ENCODE peak calls at places on chromosome 16, in six cellular contexts. J is SK-N-SH, R is GM12864, E is sigmoid colon, T is Calu3, S is uterus. A is an unnamed sample.

GRCh38 chr16:89744813-89745212 is 23.5 kb downstream of the ZNF276 start:
- DNase-seq in J (no peak), R (no peak), E (no peak), T (no peak), S (no peak), A (no peak)

GRCh38 chr16:28623172-28623711 is 13.4 kb upstream of the SULT1A1 start:
- DNase-seq in J (no peak), R (no peak), E (no peak), T (peak), S (no peak), A (no peak)

GRCh38 chr16:77171750-77172635 is 19.0 kb upstream of the MON1B start:
- DNase-seq in J (peak), R (peak), E (no peak), T (peak), S (peak), A (peak)

GRCh38 chr16:70151391-70151790 is 22.2 kb upstream of the CLEC18C start:
- DNase-seq in J (no peak), R (no peak), E (no peak), T (no peak), S (no peak), A (no peak)

GRCh38 chr16:87240211-87241134 is 76.7 kb downstream of the C16orf95 start:
- DNase-seq in J (peak), R (no peak), E (no peak), T (no peak), S (no peak), A (no peak)

GRCh38 chr16:86244188-86244587 is 266.1 kb upstream of the FOXF1 start:
- DNase-seq in J (no peak), R (no peak), E (no peak), T (no peak), S (no peak), A (no peak)

GRCh38 chr16:63018581-63019223 is 982.5 kb upstream of the CDH8 start:
- DNase-seq in J (no peak), R (no peak), E (no peak), T (no peak), S (no peak), A (no peak)

GRCh38 chr16:87897563-87898505 is 28.5 kb upstream of the SLC7A5 start:
- DNase-seq in J (no peak), R (no peak), E (no peak), T (no peak), S (no peak), A (no peak)

GRCh38 chr16:3637371-3637923 is 17.0 kb upstream of the DNASE1 start:
- DNase-seq in J (peak), R (no peak), E (peak), T (no peak), S (no peak), A (peak)

GRCh38 chr16:24834459-24835335 is 11.1 kb upstream of the SLC5A11 start:
- DNase-seq in J (peak), R (no peak), E (peak), T (peak), S (no peak), A (peak)

GRCh38 chr16:3148256-3149192 is 13.7 kb downstream of the ZNF213 start:
- DNase-seq in J (no peak), R (no peak), E (no peak), T (no peak), S (no peak), A (no peak)

GRCh38 chr16:27798241-27798640 is 248.3 kb downstream of the KATNIP start:
- DNase-seq in J (no peak), R (no peak), E (no peak), T (no peak), S (no peak), A (no peak)

GRCh38 chr16:19704321-19705130 is 13.5 kb downstream of the KNOP1 start:
- DNase-seq in J (no peak), R (no peak), E (peak), T (no peak), S (no peak), A (no peak)

GRCh38 chr16:69240336-69240735 is 53.4 kb downstream of the SNTB2 start:
- DNase-seq in J (no peak), R (no peak), E (no peak), T (no peak), S (no peak), A (no peak)

GRCh38 chr16:89071686-89072182 is 21.9 kb upstream of the ACSF3 start:
- DNase-seq in J (peak), R (no peak), E (no peak), T (no peak), S (no peak), A (no peak)

GRCh38 chr16:45454-45853 is 8.0 kb downstream of the POLR3K start:
- DNase-seq in J (no peak), R (no peak), E (no peak), T (no peak), S (no peak), A (no peak)

GRCh38 chr16:89741342-89742014 is 20.1 kb downstream of the ZNF276 start:
- DNase-seq in J (no peak), R (no peak), E (no peak), T (no peak), S (no peak), A (no peak)

GRCh38 chr16:73054131-73054496 is 6.2 kb upstream of the ZFHX3 start:
- DNase-seq in J (peak), R (no peak), E (peak), T (no peak), S (no peak), A (no peak)

GRCh38 chr16:72947379-72948237 is 100.3 kb downstream of the ZFHX3 start:
- DNase-seq in J (peak), R (no peak), E (no peak), T (no peak), S (no peak), A (no peak)

GRCh38 chr16:66150691-66151090 is 215.8 kb upstream of the CDH5 start:
- DNase-seq in J (no peak), R (peak), E (no peak), T (no peak), S (peak), A (no peak)

GRCh38 chr16:54284319-54284930 is 2.2 kb downstream of the IRX3 start:
- DNase-seq in J (peak), R (no peak), E (no peak), T (peak), S (no peak), A (peak)

GRCh38 chr16:27389272-27389961 is 12.6 kb upstream of the IL21R start:
- DNase-seq in J (no peak), R (peak), E (no peak), T (no peak), S (no peak), A (no peak)

GRCh38 chr16:27374231-27374793 is 27.7 kb upstream of the IL21R start:
- DNase-seq in J (no peak), R (no peak), E (no peak), T (no peak), S (no peak), A (no peak)

GRCh38 chr16:30407794-30408534 is 558 bp downstream of the ZNF771 start:
- DNase-seq in J (no peak), R (no peak), E (no peak), T (no peak), S (no peak), A (no peak)

GRCh38 chr16:55331648-55332185 is 7.7 kb downstream of the IRX6 start:
- DNase-seq in J (no peak), R (no peak), E (no peak), T (no peak), S (no peak), A (no peak)

GRCh38 chr16:87634411-87634810 is 32.1 kb downstream of the JPH3 start:
- DNase-seq in J (peak), R (no peak), E (no peak), T (no peak), S (no peak), A (no peak)

GRCh38 chr16:1822801-1823200 is 3.8 kb downstream of the HAGH start:
- DNase-seq in J (no peak), R (no peak), E (no peak), T (no peak), S (no peak), A (no peak)

GRCh38 chr16:1825381-1825863 is 1.2 kb downstream of the HAGH start:
- DNase-seq in J (no peak), R (no peak), E (no peak), T (no peak), S (no peak), A (no peak)

GRCh38 chr16:1825864-1826690 is 548 bp downstream of the HAGH start:
- DNase-seq in J (peak), R (no peak), E (no peak), T (peak), S (no peak), A (peak)

GRCh38 chr16:1821861-1822611 is 4.6 kb downstream of the HAGH start:
- DNase-seq in J (no peak), R (no peak), E (no peak), T (no peak), S (no peak), A (no peak)

GRCh38 chr16:1823821-1824220 is 2.8 kb downstream of the HAGH start:
- DNase-seq in J (no peak), R (no peak), E (no peak), T (peak), S (no peak), A (peak)
- TF ChIP-seq CTCF in J (peak), R (peak), E (no peak), T (no peak), S (no peak), A (no peak)

GRCh38 chr16:9645911-9646310 is 536.3 kb downstream of the GRIN2A start:
- DNase-seq in J (no peak), R (no peak), E (no peak), T (no peak), S (no peak), A (no peak)

GRCh38 chr16:9650284-9650683 is 531.9 kb downstream of the GRIN2A start:
- DNase-seq in J (no peak), R (no peak), E (no peak), T (no peak), S (no peak), A (no peak)

GRCh38 chr16:9644258-9644657 is 538.0 kb downstream of the GRIN2A start:
- DNase-seq in J (no peak), R (no peak), E (no peak), T (no peak), S (no peak), A (no peak)

GRCh38 chr16:9647981-9648701 is 534.1 kb downstream of the GRIN2A start:
- DNase-seq in J (peak), R (no peak), E (no peak), T (peak), S (no peak), A (peak)
- TF ChIP-seq CTCF in J (peak), R (peak), E (peak), T (peak), S (peak), A (peak)

GRCh38 chr16:47617732-47618131 is 156.6 kb downstream of the PHKB start:
- DNase-seq in J (no peak), R (no peak), E (no peak), T (no peak), S (no peak), A (no peak)

GRCh38 chr16:47613251-47613650 is 152.1 kb downstream of the PHKB start:
- DNase-seq in J (no peak), R (no peak), E (no peak), T (no peak), S (no peak), A (no peak)

GRCh38 chr16:47611848-47612493 is 150.8 kb downstream of the PHKB start:
- DNase-seq in J (no peak), R (no peak), E (no peak), T (no peak), S (no peak), A (no peak)

GRCh38 chr16:47611042-47611441 is 149.9 kb downstream of the PHKB start:
- DNase-seq in J (no peak), R (no peak), E (no peak), T (no peak), S (no peak), A (no peak)

DNA sequence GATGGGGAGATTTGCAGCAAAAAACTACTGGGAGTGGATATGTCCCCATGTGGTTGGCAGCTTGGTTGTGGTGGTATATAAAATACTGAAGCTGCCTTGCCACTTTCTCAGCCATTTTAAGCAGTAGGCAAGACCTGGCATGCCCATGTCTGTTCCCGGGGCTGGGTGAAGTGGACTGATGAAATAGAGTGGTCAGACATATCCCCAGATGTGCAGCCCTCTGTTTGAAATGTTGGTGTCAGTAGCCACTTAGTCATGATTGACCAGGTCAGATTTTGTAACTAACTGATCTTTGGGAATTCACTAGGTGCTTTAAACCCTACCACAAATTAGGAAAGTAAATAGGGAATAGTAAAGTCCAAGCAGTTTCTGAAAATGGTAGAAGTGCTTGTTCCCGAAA is 151.6 kb downstream of the PHKB start:
- DNase-seq in J (no peak), R (no peak), E (no peak), T (no peak), S (no peak), A (no peak)
- TF ChIP-seq CTCF in J (no peak), R (no peak), E (no peak), T (no peak), S (no peak), A (no peak)

GRCh38 chr16:56332464-56333079 is 92.8 kb downstream of the AMFR start:
- DNase-seq in J (peak), R (no peak), E (no peak), T (peak), S (peak), A (peak)
- TF ChIP-seq CTCF in J (peak), R (peak), E (no peak), T (peak), S (peak), A (no peak)

DNA sequence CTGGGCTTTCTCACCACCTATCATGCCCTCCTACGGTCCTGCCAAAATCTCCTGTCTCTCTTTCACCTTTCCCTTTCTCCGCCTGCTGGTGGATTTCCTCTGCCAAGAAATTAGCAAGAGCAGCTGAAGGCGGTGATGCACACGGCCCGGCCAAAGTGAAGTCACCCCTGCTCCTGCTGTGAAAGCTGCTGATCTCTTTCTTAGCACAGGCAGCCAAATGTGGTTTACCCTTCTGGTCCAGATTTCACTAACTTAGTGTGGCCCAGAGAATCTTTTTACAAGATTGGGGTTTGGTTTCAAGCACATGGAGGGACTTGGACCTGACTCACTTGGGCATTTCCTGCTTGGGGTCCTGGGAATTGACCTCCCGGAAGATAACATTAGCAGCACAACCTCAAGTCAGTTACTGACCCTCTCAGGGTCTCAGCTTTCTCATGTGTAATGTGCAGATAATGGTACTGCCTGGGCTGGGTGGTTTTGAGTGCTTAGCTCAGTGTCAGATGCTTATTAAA is 155.7 kb downstream of the SOCS1 start:
- DNase-seq in J (no peak), R (no peak), E (peak), T (no peak), S (peak), A (peak)
- TF ChIP-seq CTCF in J (peak), R (no peak), E (no peak), T (no peak), S (peak), A (no peak)

GRCh38 chr16:4811242-4811641 is 8.8 kb upstream of the ROGDI start:
- DNase-seq in J (no peak), R (no peak), E (no peak), T (no peak), S (no peak), A (no peak)

GRCh38 chr16:4814046-4814445 is 11.6 kb upstream of the ROGDI start:
- DNase-seq in J (no peak), R (no peak), E (peak), T (no peak), S (no peak), A (no peak)

GRCh38 chr16:4813251-4814003 is 11.0 kb upstream of the ROGDI start:
- DNase-seq in J (no peak), R (no peak), E (no peak), T (no peak), S (no peak), A (no peak)

GRCh38 chr16:4811773-4812172 is 9.3 kb upstream of the ROGDI start:
- DNase-seq in J (no peak), R (no peak), E (no peak), T (no peak), S (no peak), A (no peak)

DNA sequence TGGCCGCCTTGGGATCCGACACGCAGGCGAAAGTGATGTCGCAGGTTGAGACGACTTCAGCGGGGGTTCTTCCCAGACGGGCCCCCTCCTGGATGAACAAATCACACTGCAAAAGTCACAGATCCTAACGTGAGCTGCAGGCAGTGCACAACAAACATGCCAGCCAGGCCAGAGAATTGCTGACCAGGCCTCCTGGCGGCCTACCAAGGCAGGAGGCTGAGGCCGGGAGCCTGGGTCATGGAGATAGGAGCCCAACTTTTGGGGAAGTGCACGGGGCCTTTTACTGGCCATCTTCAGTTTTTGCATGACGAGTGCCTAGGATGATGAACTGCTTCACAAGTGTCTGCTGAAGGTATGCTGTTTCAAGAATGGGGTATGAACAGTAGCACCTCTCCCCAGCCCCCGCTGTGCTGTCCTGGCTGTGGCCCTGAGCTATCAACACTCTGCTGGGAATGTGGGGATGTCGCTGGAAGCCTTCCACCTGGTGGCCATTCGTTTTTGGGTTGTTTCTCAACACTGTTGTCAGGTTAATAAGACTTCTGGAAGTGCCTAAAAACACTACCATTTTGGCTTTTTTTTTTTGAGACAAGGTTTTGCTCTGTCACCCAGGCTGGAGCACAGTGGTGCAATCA is 12.2 kb upstream of the ROGDI start:
- DNase-seq in J (no peak), R (no peak), E (no peak), T (no peak), S (no peak), A (no peak)
- TF ChIP-seq CTCF in J (no peak), R (no peak), E (no peak), T (no peak), S (no peak), A (no peak)

GRCh38 chr16:20750558-20750957 is 8.9 kb upstream of the THUMPD1 start:
- DNase-seq in J (no peak), R (no peak), E (no peak), T (no peak), S (no peak), A (no peak)

GRCh38 chr16:20755238-20755637 is 8.6 kb upstream of the ACSM3 start:
- DNase-seq in J (no peak), R (no peak), E (no peak), T (no peak), S (no peak), A (no peak)

DNA sequence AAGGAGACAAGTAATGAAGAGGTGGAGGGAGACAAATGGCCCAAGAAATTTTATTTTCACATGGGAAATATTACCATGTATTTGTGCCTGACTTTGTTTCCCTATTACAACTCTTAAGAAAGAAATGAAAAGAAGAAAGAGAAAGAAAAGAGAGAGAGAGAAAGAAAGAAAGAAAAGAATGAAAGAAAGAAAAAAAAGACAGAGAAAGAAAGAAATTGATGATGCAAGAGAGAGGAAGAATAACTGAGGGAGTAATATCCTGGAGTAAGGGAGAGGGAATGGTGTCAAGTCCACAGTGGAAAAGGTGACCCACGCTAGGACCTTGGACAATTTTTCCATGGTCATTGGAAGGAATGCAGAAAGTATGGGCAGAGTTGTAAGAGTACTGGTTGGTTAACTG is 10.1 kb upstream of the ACSM3 start:
- DNase-seq in J (no peak), R (no peak), E (no peak), T (no peak), S (no peak), A (no peak)
- TF ChIP-seq CTCF in J (no peak), R (no peak), E (no peak), T (no peak), S (no peak), A (no peak)

GRCh38 chr16:49305406-49305805 is 23.8 kb upstream of the CBLN1 start:
- DNase-seq in J (no peak), R (no peak), E (no peak), T (no peak), S (no peak), A (no peak)
- TF ChIP-seq CTCF in J (no peak), R (no peak), E (no peak), T (no peak), S (no peak), A (no peak)

GRCh38 chr16:84569382-84569987 is 48.4 kb downstream of the COTL1 start:
- DNase-seq in J (no peak), R (no peak), E (no peak), T (peak), S (no peak), A (no peak)

GRCh38 chr16:84571506-84571905 is 46.4 kb downstream of the COTL1 start:
- DNase-seq in J (no peak), R (no peak), E (no peak), T (no peak), S (no peak), A (no peak)

GRCh38 chr16:84574191-84574590 is 43.7 kb downstream of the COTL1 start:
- DNase-seq in J (no peak), R (no peak), E (no peak), T (no peak), S (no peak), A (no peak)

GRCh38 chr16:84571010-84571409 is 46.9 kb downstream of the COTL1 start:
- DNase-seq in J (no peak), R (no peak), E (no peak), T (no peak), S (no peak), A (no peak)

DNA sequence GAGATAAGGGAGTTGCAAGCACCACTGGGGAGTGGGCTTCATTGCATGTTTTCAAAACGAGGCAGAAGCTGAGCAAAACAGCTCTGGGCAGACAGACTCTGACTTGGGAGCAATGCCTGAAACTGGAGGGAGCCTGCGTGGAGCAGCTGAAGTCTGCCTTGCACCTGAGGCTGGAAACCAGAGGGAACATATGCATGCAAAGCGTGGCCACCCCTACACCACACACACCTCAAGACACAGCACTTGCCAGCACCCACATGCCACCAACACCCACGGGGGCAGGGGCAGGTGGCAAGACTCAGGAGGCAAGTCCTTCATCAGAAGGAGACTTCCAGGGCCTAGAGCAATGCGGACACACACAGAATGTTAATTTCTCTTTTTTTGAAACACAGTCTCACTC is 45.8 kb downstream of the COTL1 start:
- DNase-seq in J (no peak), R (no peak), E (no peak), T (no peak), S (no peak), A (no peak)
- TF ChIP-seq CTCF in J (no peak), R (no peak), E (no peak), T (no peak), S (no peak), A (no peak)